ENCODE peak calls at places on chromosomes 11 and 22, in nine cellular contexts. One of them, this sample, is unnamed.

GRCh38 chr22:39241632-39242388 is 3.0 kb downstream of the PDGFB start:
- DNase-seq in OCI-LY7: no peak
- DNase-seq in left ventricle myocardium inferior: no peak
- DNase-seq in heart right ventricle: no peak
- DNase-seq in transverse colon: no peak
- DNase-seq in heart left ventricle: no peak
- DNase-seq in fibroblast of lung: no peak
- DNase-seq in pancreas: no peak
- DNase-seq in cardiac muscle cell: no peak
- DNase-seq in this sample: no peak

GRCh38 chr11:69380451-69380901 is 86.5 kb downstream of the MYEOV start:
- DNase-seq in OCI-LY7: no peak
- DNase-seq in left ventricle myocardium inferior: no peak
- DNase-seq in heart right ventricle: no peak
- DNase-seq in transverse colon: peak; percentile 5
- DNase-seq in heart left ventricle: peak; percentile 11
- DNase-seq in fibroblast of lung: no peak
- DNase-seq in pancreas: no peak
- DNase-seq in cardiac muscle cell: no peak
- DNase-seq in this sample: no peak

GRCh38 chr11:1086171-1087102 is 11.8 kb downstream of the MUC2 start:
- DNase-seq in OCI-LY7: no peak
- DNase-seq in left ventricle myocardium inferior: peak; percentile 11
- DNase-seq in heart right ventricle: peak; percentile 5
- DNase-seq in transverse colon: no peak
- DNase-seq in heart left ventricle: peak; percentile 17
- DNase-seq in fibroblast of lung: no peak
- DNase-seq in pancreas: no peak
- DNase-seq in cardiac muscle cell: no peak
- DNase-seq in this sample: peak; percentile 41

GRCh38 chr11:6603287-6604080 is at the start of the genes ILK and RRP8:
- DNase-seq in OCI-LY7: peak; percentile 90
- DNase-seq in left ventricle myocardium inferior: peak; percentile 93
- DNase-seq in heart right ventricle: peak; percentile 92
- DNase-seq in transverse colon: peak; percentile 94
- DNase-seq in heart left ventricle: peak; percentile 94
- DNase-seq in fibroblast of lung: peak; percentile 87
- DNase-seq in pancreas: peak; percentile 90
- DNase-seq in cardiac muscle cell: peak; percentile 96
- DNase-seq in this sample: peak; percentile 91

GRCh38 chr11:46278387-46279173 is 1.1 kb downstream of the CREB3L1 start:
- DNase-seq in OCI-LY7: no peak
- DNase-seq in left ventricle myocardium inferior: peak; percentile 58
- DNase-seq in heart right ventricle: peak; percentile 62
- DNase-seq in transverse colon: peak; percentile 79
- DNase-seq in heart left ventricle: no peak
- DNase-seq in fibroblast of lung: peak; percentile 59
- DNase-seq in pancreas: peak; percentile 72
- DNase-seq in cardiac muscle cell: peak; percentile 81
- DNase-seq in this sample: no peak

GRCh38 chr11:121899534-121899933 is 216.5 kb downstream of the BLID start:
- DNase-seq in OCI-LY7: no peak
- DNase-seq in left ventricle myocardium inferior: no peak
- DNase-seq in heart right ventricle: no peak
- DNase-seq in transverse colon: no peak
- DNase-seq in heart left ventricle: no peak
- DNase-seq in fibroblast of lung: no peak
- DNase-seq in pancreas: no peak
- DNase-seq in cardiac muscle cell: no peak
- DNase-seq in this sample: no peak

GRCh38 chr22:50528682-50529415 is 963 bp downstream of the TYMP start:
- DNase-seq in OCI-LY7: peak; percentile 23
- DNase-seq in left ventricle myocardium inferior: no peak
- DNase-seq in heart right ventricle: no peak
- DNase-seq in transverse colon: peak; percentile 26
- DNase-seq in heart left ventricle: no peak
- DNase-seq in fibroblast of lung: no peak
- DNase-seq in pancreas: no peak
- DNase-seq in cardiac muscle cell: no peak
- DNase-seq in this sample: no peak

GRCh38 chr11:12186683-12187082 is 76.3 kb downstream of the MICAL2 start:
- DNase-seq in OCI-LY7: no peak
- DNase-seq in left ventricle myocardium inferior: no peak
- DNase-seq in heart right ventricle: no peak
- DNase-seq in transverse colon: no peak
- DNase-seq in heart left ventricle: no peak
- DNase-seq in fibroblast of lung: no peak
- DNase-seq in pancreas: no peak
- DNase-seq in cardiac muscle cell: no peak
- DNase-seq in this sample: no peak

GRCh38 chr22:42214625-42215415 is 55.6 kb downstream of the TCF20 start:
- DNase-seq in OCI-LY7: no peak
- DNase-seq in left ventricle myocardium inferior: peak; percentile 63
- DNase-seq in heart right ventricle: peak; percentile 44
- DNase-seq in transverse colon: no peak
- DNase-seq in heart left ventricle: peak; percentile 63
- DNase-seq in fibroblast of lung: no peak
- DNase-seq in pancreas: no peak
- DNase-seq in cardiac muscle cell: no peak
- DNase-seq in this sample: no peak

GRCh38 chr11:124707813-124708212 is 31.9 kb upstream of the NRGN start:
- DNase-seq in OCI-LY7: no peak
- DNase-seq in left ventricle myocardium inferior: no peak
- DNase-seq in heart right ventricle: no peak
- DNase-seq in transverse colon: no peak
- DNase-seq in heart left ventricle: no peak
- DNase-seq in fibroblast of lung: no peak
- DNase-seq in pancreas: no peak
- DNase-seq in cardiac muscle cell: no peak
- DNase-seq in this sample: no peak

GRCh38 chr11:133269272-133269671 is 263.0 kb downstream of the OPCML start:
- DNase-seq in OCI-LY7: no peak
- DNase-seq in left ventricle myocardium inferior: no peak
- DNase-seq in heart right ventricle: no peak
- DNase-seq in transverse colon: no peak
- DNase-seq in heart left ventricle: no peak
- DNase-seq in fibroblast of lung: no peak
- DNase-seq in pancreas: no peak
- DNase-seq in cardiac muscle cell: no peak
- DNase-seq in this sample: no peak

GRCh38 chr11:23399995-23400394 is 539.7 kb upstream of the CCDC179 start:
- DNase-seq in OCI-LY7: no peak
- DNase-seq in left ventricle myocardium inferior: peak; percentile 5
- DNase-seq in heart right ventricle: no peak
- DNase-seq in transverse colon: no peak
- DNase-seq in heart left ventricle: no peak
- DNase-seq in fibroblast of lung: no peak
- DNase-seq in pancreas: no peak
- DNase-seq in cardiac muscle cell: no peak
- DNase-seq in this sample: no peak

GRCh38 chr11:125251956-125252355 is 87.4 kb downstream of the PKNOX2 start:
- DNase-seq in OCI-LY7: no peak
- DNase-seq in left ventricle myocardium inferior: no peak
- DNase-seq in heart right ventricle: no peak
- DNase-seq in transverse colon: no peak
- DNase-seq in heart left ventricle: no peak
- DNase-seq in fibroblast of lung: peak; percentile 49
- DNase-seq in pancreas: no peak
- DNase-seq in cardiac muscle cell: peak; percentile 67
- DNase-seq in this sample: no peak

GRCh38 chr11:96095884-96096301 is 172.0 kb upstream of the MTMR2 start:
- DNase-seq in OCI-LY7: no peak
- DNase-seq in left ventricle myocardium inferior: no peak
- DNase-seq in heart right ventricle: no peak
- DNase-seq in transverse colon: peak; percentile 52
- DNase-seq in heart left ventricle: no peak
- DNase-seq in fibroblast of lung: no peak
- DNase-seq in pancreas: peak; percentile 27
- DNase-seq in cardiac muscle cell: no peak
- DNase-seq in this sample: peak; percentile 70

GRCh38 chr11:47592276-47592675 is 1.9 kb downstream of the C1QTNF4 start:
- DNase-seq in OCI-LY7: no peak
- DNase-seq in left ventricle myocardium inferior: no peak
- DNase-seq in heart right ventricle: no peak
- DNase-seq in transverse colon: no peak
- DNase-seq in heart left ventricle: no peak
- DNase-seq in fibroblast of lung: no peak
- DNase-seq in pancreas: no peak
- DNase-seq in cardiac muscle cell: no peak
- DNase-seq in this sample: no peak

GRCh38 chr11:116984186-116984585 is 114.0 kb downstream of the SIK3 start:
- DNase-seq in OCI-LY7: no peak
- DNase-seq in left ventricle myocardium inferior: no peak
- DNase-seq in heart right ventricle: no peak
- DNase-seq in transverse colon: no peak
- DNase-seq in heart left ventricle: no peak
- DNase-seq in fibroblast of lung: peak; percentile 76
- DNase-seq in pancreas: no peak
- DNase-seq in cardiac muscle cell: no peak
- DNase-seq in this sample: no peak

DNA sequence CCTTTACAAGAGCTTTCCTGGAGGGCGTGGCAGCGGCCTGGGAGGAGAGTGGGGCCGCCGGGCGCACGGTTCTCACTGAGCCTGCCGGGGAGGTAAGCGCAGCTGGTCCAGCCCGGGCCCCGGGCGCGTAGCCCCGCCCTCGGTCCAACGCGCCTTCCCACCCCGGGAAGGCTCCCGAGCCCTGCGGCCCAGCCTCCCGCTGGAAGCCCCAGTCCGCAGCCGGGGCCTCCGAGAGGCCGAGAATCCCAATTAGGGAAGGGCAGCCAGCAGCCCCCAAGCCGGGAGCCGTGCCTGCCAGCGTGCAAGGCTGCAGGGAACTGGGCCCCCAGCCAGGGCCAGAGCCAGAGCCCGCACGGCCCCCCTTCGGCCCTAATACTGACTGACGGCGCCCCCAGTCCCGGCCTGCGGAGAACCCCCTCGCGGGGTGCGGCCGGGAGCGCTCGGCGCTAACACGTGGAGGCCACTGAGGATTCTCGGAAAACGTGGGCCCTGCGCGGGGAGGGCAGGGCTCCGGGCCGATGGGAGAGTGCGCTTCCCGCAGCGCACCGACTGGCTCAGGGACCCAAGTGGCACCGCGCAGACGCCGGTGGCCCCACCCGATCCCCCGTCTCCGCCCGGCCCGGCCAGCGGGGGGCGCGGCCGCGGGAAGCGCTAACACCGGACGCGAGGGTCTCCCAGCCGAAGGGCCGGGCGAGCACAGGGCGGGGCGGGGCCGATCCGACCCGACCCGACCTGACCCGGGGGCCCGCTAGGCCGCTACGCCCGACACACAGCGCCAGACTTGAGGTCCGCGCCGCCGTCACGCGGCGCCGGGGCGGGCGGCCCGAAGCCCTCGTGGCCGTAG is 5.7 kb downstream of the ZFTA start:
- DNase-seq in OCI-LY7: no peak
- DNase-seq in left ventricle myocardium inferior: peak; percentile 47
- DNase-seq in heart right ventricle: peak; percentile 52
- DNase-seq in transverse colon: peak; percentile 51
- DNase-seq in heart left ventricle: peak; percentile 57
- DNase-seq in fibroblast of lung: peak; percentile 54
- DNase-seq in pancreas: peak; percentile 36
- DNase-seq in cardiac muscle cell: peak; percentile 58
- DNase-seq in this sample: no peak
- H3K4me1 ChIP-seq in OCI-LY7: peaks cover 13% of the 10 kb centered on the region
- H3K4me1 ChIP-seq in left ventricle myocardium inferior: peaks cover 58% of the 10 kb centered on the region
- H3K4me1 ChIP-seq in heart right ventricle: peaks cover 22% of the 10 kb centered on the region
- H3K4me1 ChIP-seq in transverse colon: peaks cover 60% of the 10 kb centered on the region
- H3K4me1 ChIP-seq in heart left ventricle: peaks cover 20% of the 10 kb centered on the region
- H3K4me1 ChIP-seq in fibroblast of lung: peaks cover 14% of the 10 kb centered on the region
- H3K4me1 ChIP-seq in pancreas: peaks cover 3% of the 10 kb centered on the region
- H3K4me1 ChIP-seq in cardiac muscle cell: peaks cover 33% of the 10 kb centered on the region
- H3K4me1 ChIP-seq in this sample: peaks cover 16% of the 10 kb centered on the region

GRCh38 chr11:41437006-41437405 is 22.4 kb downstream of the LRRC4C start:
- DNase-seq in OCI-LY7: no peak
- DNase-seq in left ventricle myocardium inferior: no peak
- DNase-seq in heart right ventricle: no peak
- DNase-seq in transverse colon: no peak
- DNase-seq in heart left ventricle: no peak
- DNase-seq in fibroblast of lung: no peak
- DNase-seq in pancreas: no peak
- DNase-seq in cardiac muscle cell: no peak
- DNase-seq in this sample: no peak

DNA sequence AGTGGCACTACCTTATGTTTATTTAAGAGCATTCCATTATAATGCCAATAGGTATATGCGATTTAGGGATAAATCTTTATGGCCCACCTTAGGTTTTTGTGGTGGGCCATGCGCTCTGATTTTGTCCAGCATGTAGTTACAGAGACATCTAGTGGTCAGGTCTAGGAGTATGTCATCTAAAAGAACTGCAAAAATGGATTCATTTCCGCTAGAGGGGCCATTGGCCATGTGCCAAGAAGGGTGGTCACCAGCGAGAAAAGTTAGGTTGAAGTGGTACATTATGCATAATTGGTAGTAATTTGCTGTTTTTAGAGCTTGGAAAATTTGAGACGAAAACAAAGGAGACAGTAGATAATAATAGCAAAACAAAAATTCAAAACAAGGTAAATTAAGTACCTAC is 27.7 kb downstream of the LRRC4C start:
- DNase-seq in OCI-LY7: peak; percentile 29
- DNase-seq in left ventricle myocardium inferior: no peak
- DNase-seq in heart right ventricle: no peak
- DNase-seq in transverse colon: no peak
- DNase-seq in heart left ventricle: no peak
- DNase-seq in fibroblast of lung: no peak
- DNase-seq in pancreas: no peak
- DNase-seq in cardiac muscle cell: peak; percentile 52
- DNase-seq in this sample: no peak
- TF ChIP-seq CTCF in OCI-LY7: peak; percentile 80
- TF ChIP-seq CTCF in left ventricle myocardium inferior: peak; percentile 59
- TF ChIP-seq CTCF in heart right ventricle: peak; percentile 11
- TF ChIP-seq CTCF in transverse colon: no peak
- TF ChIP-seq CTCF in heart left ventricle: peak; percentile 62
- TF ChIP-seq CTCF in fibroblast of lung: peak; percentile 4
- TF ChIP-seq CTCF in pancreas: peak; percentile 12
- TF ChIP-seq CTCF in cardiac muscle cell: peak; percentile 12
- TF ChIP-seq CTCF in this sample: no peak

GRCh38 chr11:33704240-33705002 is 3.8 kb upstream of the C11orf91 start:
- DNase-seq in OCI-LY7: no peak
- DNase-seq in left ventricle myocardium inferior: no peak
- DNase-seq in heart right ventricle: no peak
- DNase-seq in transverse colon: no peak
- DNase-seq in heart left ventricle: no peak
- DNase-seq in fibroblast of lung: no peak
- DNase-seq in pancreas: no peak
- DNase-seq in cardiac muscle cell: no peak
- DNase-seq in this sample: no peak
- H3K4me1 ChIP-seq in OCI-LY7: peaks cover 7% of the 10 kb centered on the region
- H3K4me1 ChIP-seq in left ventricle myocardium inferior: peaks cover 97% of the 10 kb centered on the region
- H3K4me1 ChIP-seq in heart right ventricle: peaks cover 92% of the 10 kb centered on the region
- H3K4me1 ChIP-seq in transverse colon: peaks cover 51% of the 10 kb centered on the region
- H3K4me1 ChIP-seq in heart left ventricle: peaks cover 92% of the 10 kb centered on the region
- H3K4me1 ChIP-seq in fibroblast of lung: peaks cover 36% of the 10 kb centered on the region
- H3K4me1 ChIP-seq in pancreas: peaks cover 36% of the 10 kb centered on the region
- H3K4me1 ChIP-seq in cardiac muscle cell: no peaks in the 10 kb centered on the region
- H3K4me1 ChIP-seq in this sample: peaks cover 34% of the 10 kb centered on the region

DNA sequence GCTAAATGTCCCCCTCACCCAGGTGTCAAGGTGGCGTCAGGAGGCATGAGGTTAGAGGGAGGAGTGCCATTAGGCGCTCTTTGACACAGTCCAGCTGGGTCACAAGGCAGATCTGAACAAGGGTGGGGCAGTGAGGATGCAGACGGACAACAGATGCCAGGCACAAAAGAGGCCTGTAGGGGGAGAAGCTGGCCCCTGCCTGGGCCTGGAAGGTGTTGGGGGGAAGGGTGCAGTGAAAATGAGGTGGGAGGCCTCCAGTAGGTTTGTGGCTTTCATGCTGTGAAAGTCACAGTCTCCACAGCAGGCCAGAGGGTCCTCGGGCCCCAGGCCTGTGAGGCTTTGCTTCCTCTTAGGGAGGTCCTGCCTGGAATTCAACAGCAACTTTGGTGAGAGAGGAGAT is 85.0 kb upstream of the PLET1 start:
- DNase-seq in OCI-LY7: no peak
- DNase-seq in left ventricle myocardium inferior: no peak
- DNase-seq in heart right ventricle: no peak
- DNase-seq in transverse colon: no peak
- DNase-seq in heart left ventricle: no peak
- DNase-seq in fibroblast of lung: no peak
- DNase-seq in pancreas: no peak
- DNase-seq in cardiac muscle cell: peak; percentile 27
- DNase-seq in this sample: no peak
- TF ChIP-seq CTCF in OCI-LY7: no peak
- TF ChIP-seq CTCF in left ventricle myocardium inferior: no peak
- TF ChIP-seq CTCF in heart right ventricle: no peak
- TF ChIP-seq CTCF in transverse colon: peak; percentile 8
- TF ChIP-seq CTCF in heart left ventricle: no peak
- TF ChIP-seq CTCF in fibroblast of lung: no peak
- TF ChIP-seq CTCF in pancreas: no peak
- TF ChIP-seq CTCF in cardiac muscle cell: peak; percentile 8
- TF ChIP-seq CTCF in this sample: no peak

This sample was measured in breast epithelium.